ENCODE peak calls at places on chromosomes 3 and 15, in six cellular contexts. One of them, this sample, is unnamed.

GRCh38 chr15:60751985-60752952 is 273.3 kb upstream of the ICE2 start:
- DNase-seq in endothelial cell: peak; percentile 5
- DNase-seq in GM10248: no peak
- DNase-seq in tibial nerve: no peak
- DNase-seq in activated CD8-positive, alpha-beta T cell treated with anti-CD3 and anti-CD28 coated beads for 36 hours: no peak
- DNase-seq in MCF 10A: no peak
- DNase-seq in this sample: no peak

GRCh38 chr15:78739206-78739605 is 72.1 kb downstream of the ADAMTS7 start:
- DNase-seq in endothelial cell: no peak
- DNase-seq in GM10248: no peak
- DNase-seq in activated CD8-positive, alpha-beta T cell treated with anti-CD3 and anti-CD28 coated beads for 36 hours: no peak
- DNase-seq in MCF 10A: no peak
- DNase-seq in tibial nerve: no peak
- DNase-seq in this sample: no peak

GRCh38 chr15:66864871-66865281 is 162.8 kb downstream of the SMAD6 start:
- DNase-seq in activated CD8-positive, alpha-beta T cell treated with anti-CD3 and anti-CD28 coated beads for 36 hours: no peak
- DNase-seq in tibial nerve: no peak
- DNase-seq in MCF 10A: no peak
- DNase-seq in GM10248: peak; percentile 6
- DNase-seq in endothelial cell: no peak
- DNase-seq in this sample: no peak

GRCh38 chr15:67433495-67434099 is 87.3 kb upstream of the C15orf61 start:
- DNase-seq in MCF 10A: peak; percentile 54
- DNase-seq in endothelial cell: peak; percentile 66
- DNase-seq in tibial nerve: peak; percentile 19
- DNase-seq in activated CD8-positive, alpha-beta T cell treated with anti-CD3 and anti-CD28 coated beads for 36 hours: peak; percentile 49
- DNase-seq in GM10248: peak; percentile 52
- DNase-seq in this sample: no peak

GRCh38 chr3:11602886-11603285 is 40.8 kb downstream of the VGLL4 start:
- DNase-seq in endothelial cell: no peak
- DNase-seq in tibial nerve: no peak
- DNase-seq in MCF 10A: no peak
- DNase-seq in GM10248: no peak
- DNase-seq in activated CD8-positive, alpha-beta T cell treated with anti-CD3 and anti-CD28 coated beads for 36 hours: no peak
- DNase-seq in this sample: no peak

GRCh38 chr15:45529613-45530012 is 7.1 kb upstream of the SLC30A4 start:
- DNase-seq in tibial nerve: no peak
- DNase-seq in GM10248: no peak
- DNase-seq in activated CD8-positive, alpha-beta T cell treated with anti-CD3 and anti-CD28 coated beads for 36 hours: no peak
- DNase-seq in endothelial cell: no peak
- DNase-seq in MCF 10A: no peak
- DNase-seq in this sample: no peak

GRCh38 chr15:60390931-60391501 is 6.8 kb downstream of the ANXA2 start:
- DNase-seq in activated CD8-positive, alpha-beta T cell treated with anti-CD3 and anti-CD28 coated beads for 36 hours: no peak
- DNase-seq in GM10248: no peak
- DNase-seq in MCF 10A: peak; percentile 98
- DNase-seq in tibial nerve: no peak
- DNase-seq in endothelial cell: no peak
- DNase-seq in this sample: no peak

GRCh38 chr15:66085128-66085527 is 168.4 kb downstream of the MEGF11 start:
- DNase-seq in tibial nerve: no peak
- DNase-seq in activated CD8-positive, alpha-beta T cell treated with anti-CD3 and anti-CD28 coated beads for 36 hours: peak; percentile 51
- DNase-seq in GM10248: no peak
- DNase-seq in endothelial cell: peak; percentile 46
- DNase-seq in MCF 10A: peak; percentile 18
- DNase-seq in this sample: no peak

GRCh38 chr15:36175181-36175750 is 404.2 kb upstream of the CDIN1 start:
- DNase-seq in GM10248: no peak
- DNase-seq in tibial nerve: no peak
- DNase-seq in MCF 10A: no peak
- DNase-seq in activated CD8-positive, alpha-beta T cell treated with anti-CD3 and anti-CD28 coated beads for 36 hours: no peak
- DNase-seq in endothelial cell: no peak
- DNase-seq in this sample: no peak

GRCh38 chr3:69012836-69013255 is 638 bp downstream of the EOGT start:
- DNase-seq in endothelial cell: peak; percentile 59
- DNase-seq in tibial nerve: no peak
- DNase-seq in GM10248: peak; percentile 72
- DNase-seq in MCF 10A: peak; percentile 47
- DNase-seq in activated CD8-positive, alpha-beta T cell treated with anti-CD3 and anti-CD28 coated beads for 36 hours: peak; percentile 29
- DNase-seq in this sample: no peak

GRCh38 chr3:9500108-9501050 is 53.2 kb downstream of the LHFPL4 start:
- DNase-seq in GM10248: peak; percentile 82
- DNase-seq in endothelial cell: peak; percentile 96
- DNase-seq in tibial nerve: no peak
- DNase-seq in activated CD8-positive, alpha-beta T cell treated with anti-CD3 and anti-CD28 coated beads for 36 hours: peak; percentile 83
- DNase-seq in MCF 10A: peak; percentile 61
- DNase-seq in this sample: no peak

GRCh38 chr15:63504247-63504978 is at the start of gene USP3:
- DNase-seq in endothelial cell: peak; percentile 96
- DNase-seq in MCF 10A: peak; percentile 93
- DNase-seq in tibial nerve: peak; percentile 87
- DNase-seq in GM10248: peak; percentile 91
- DNase-seq in activated CD8-positive, alpha-beta T cell treated with anti-CD3 and anti-CD28 coated beads for 36 hours: peak; percentile 93
- DNase-seq in this sample: peak; percentile 75

GRCh38 chr15:38476120-38476519 is 22.2 kb downstream of the FAM98B start:
- DNase-seq in activated CD8-positive, alpha-beta T cell treated with anti-CD3 and anti-CD28 coated beads for 36 hours: no peak
- DNase-seq in endothelial cell: no peak
- DNase-seq in GM10248: no peak
- DNase-seq in MCF 10A: no peak
- DNase-seq in tibial nerve: no peak
- DNase-seq in this sample: no peak

GRCh38 chr3:56825579-56826438 is 24.1 kb upstream of the ARHGEF3 start:
- DNase-seq in tibial nerve: no peak
- DNase-seq in endothelial cell: no peak
- DNase-seq in GM10248: no peak
- DNase-seq in MCF 10A: no peak
- DNase-seq in activated CD8-positive, alpha-beta T cell treated with anti-CD3 and anti-CD28 coated beads for 36 hours: no peak
- DNase-seq in this sample: no peak

GRCh38 chr3:65551945-65552344 is 486.8 kb downstream of the MAGI1 start:
- DNase-seq in GM10248: no peak
- DNase-seq in tibial nerve: no peak
- DNase-seq in MCF 10A: no peak
- DNase-seq in endothelial cell: no peak
- DNase-seq in activated CD8-positive, alpha-beta T cell treated with anti-CD3 and anti-CD28 coated beads for 36 hours: no peak
- DNase-seq in this sample: no peak

GRCh38 chr15:78216276-78217229 is 17.8 kb downstream of the ACSBG1 start:
- DNase-seq in endothelial cell: no peak
- DNase-seq in MCF 10A: peak; percentile 99
- DNase-seq in GM10248: no peak
- DNase-seq in activated CD8-positive, alpha-beta T cell treated with anti-CD3 and anti-CD28 coated beads for 36 hours: no peak
- DNase-seq in tibial nerve: no peak
- DNase-seq in this sample: no peak

GRCh38 chr3:31880020-31880419 is 101.0 kb downstream of the OSBPL10 start:
- DNase-seq in activated CD8-positive, alpha-beta T cell treated with anti-CD3 and anti-CD28 coated beads for 36 hours: no peak
- DNase-seq in GM10248: no peak
- DNase-seq in MCF 10A: peak; percentile 95
- DNase-seq in tibial nerve: no peak
- DNase-seq in endothelial cell: no peak
- DNase-seq in this sample: no peak

GRCh38 chr15:74817370-74817737 is 4.7 kb downstream of the LMAN1L start:
- DNase-seq in endothelial cell: peak; percentile 26
- DNase-seq in MCF 10A: peak; percentile 70
- DNase-seq in GM10248: no peak
- DNase-seq in activated CD8-positive, alpha-beta T cell treated with anti-CD3 and anti-CD28 coated beads for 36 hours: no peak
- DNase-seq in tibial nerve: no peak
- DNase-seq in this sample: no peak

GRCh38 chr3:46481636-46482035 is 16.1 kb upstream of the RTP3 start:
- DNase-seq in GM10248: no peak
- DNase-seq in endothelial cell: no peak
- DNase-seq in tibial nerve: no peak
- DNase-seq in MCF 10A: no peak
- DNase-seq in activated CD8-positive, alpha-beta T cell treated with anti-CD3 and anti-CD28 coated beads for 36 hours: no peak
- DNase-seq in this sample: no peak

GRCh38 chr3:135084976-135085375 is 289.9 kb downstream of the EPHB1 start:
- DNase-seq in GM10248: no peak
- DNase-seq in endothelial cell: no peak
- DNase-seq in MCF 10A: no peak
- DNase-seq in tibial nerve: no peak
- DNase-seq in activated CD8-positive, alpha-beta T cell treated with anti-CD3 and anti-CD28 coated beads for 36 hours: no peak
- DNase-seq in this sample: no peak

GRCh38 chr3:119627461-119627860 is 29.8 kb downstream of the PLA1A start:
- DNase-seq in MCF 10A: no peak
- DNase-seq in activated CD8-positive, alpha-beta T cell treated with anti-CD3 and anti-CD28 coated beads for 36 hours: peak; percentile 42
- DNase-seq in tibial nerve: no peak
- DNase-seq in GM10248: peak; percentile 39
- DNase-seq in endothelial cell: no peak
- DNase-seq in this sample: no peak

GRCh38 chr3:111956449-111956848 is 22.4 kb upstream of the ABHD10 start:
- DNase-seq in GM10248: no peak
- DNase-seq in endothelial cell: no peak
- DNase-seq in tibial nerve: no peak
- DNase-seq in MCF 10A: no peak
- DNase-seq in activated CD8-positive, alpha-beta T cell treated with anti-CD3 and anti-CD28 coated beads for 36 hours: no peak
- DNase-seq in this sample: no peak

GRCh38 chr3:111955876-111956275 is 22.9 kb upstream of the ABHD10 start:
- DNase-seq in activated CD8-positive, alpha-beta T cell treated with anti-CD3 and anti-CD28 coated beads for 36 hours: no peak
- DNase-seq in tibial nerve: no peak
- DNase-seq in GM10248: no peak
- DNase-seq in endothelial cell: no peak
- DNase-seq in MCF 10A: no peak
- DNase-seq in this sample: no peak

GRCh38 chr3:111954228-111954990 is 24.4 kb upstream of the ABHD10 start:
- DNase-seq in activated CD8-positive, alpha-beta T cell treated with anti-CD3 and anti-CD28 coated beads for 36 hours: no peak
- DNase-seq in tibial nerve: no peak
- DNase-seq in endothelial cell: no peak
- DNase-seq in MCF 10A: no peak
- DNase-seq in GM10248: no peak
- DNase-seq in this sample: no peak

GRCh38 chr3:111952866-111953450 is 25.9 kb upstream of the ABHD10 start:
- DNase-seq in GM10248: no peak
- DNase-seq in MCF 10A: no peak
- DNase-seq in tibial nerve: no peak
- DNase-seq in endothelial cell: no peak
- DNase-seq in activated CD8-positive, alpha-beta T cell treated with anti-CD3 and anti-CD28 coated beads for 36 hours: no peak
- DNase-seq in this sample: no peak

GRCh38 chr3:111956995-111957736 is 21.7 kb upstream of the ABHD10 start:
- DNase-seq in GM10248: no peak
- DNase-seq in endothelial cell: no peak
- DNase-seq in MCF 10A: no peak
- DNase-seq in activated CD8-positive, alpha-beta T cell treated with anti-CD3 and anti-CD28 coated beads for 36 hours: no peak
- DNase-seq in tibial nerve: no peak
- DNase-seq in this sample: no peak
- TF ChIP-seq CTCF in GM10248: no peak
- TF ChIP-seq CTCF in endothelial cell: no peak
- TF ChIP-seq CTCF in MCF 10A: no peak
- TF ChIP-seq CTCF in activated CD8-positive, alpha-beta T cell treated with anti-CD3 and anti-CD28 coated beads for 36 hours: no peak
- TF ChIP-seq CTCF in tibial nerve: no peak
- TF ChIP-seq CTCF in this sample: no peak

DNA sequence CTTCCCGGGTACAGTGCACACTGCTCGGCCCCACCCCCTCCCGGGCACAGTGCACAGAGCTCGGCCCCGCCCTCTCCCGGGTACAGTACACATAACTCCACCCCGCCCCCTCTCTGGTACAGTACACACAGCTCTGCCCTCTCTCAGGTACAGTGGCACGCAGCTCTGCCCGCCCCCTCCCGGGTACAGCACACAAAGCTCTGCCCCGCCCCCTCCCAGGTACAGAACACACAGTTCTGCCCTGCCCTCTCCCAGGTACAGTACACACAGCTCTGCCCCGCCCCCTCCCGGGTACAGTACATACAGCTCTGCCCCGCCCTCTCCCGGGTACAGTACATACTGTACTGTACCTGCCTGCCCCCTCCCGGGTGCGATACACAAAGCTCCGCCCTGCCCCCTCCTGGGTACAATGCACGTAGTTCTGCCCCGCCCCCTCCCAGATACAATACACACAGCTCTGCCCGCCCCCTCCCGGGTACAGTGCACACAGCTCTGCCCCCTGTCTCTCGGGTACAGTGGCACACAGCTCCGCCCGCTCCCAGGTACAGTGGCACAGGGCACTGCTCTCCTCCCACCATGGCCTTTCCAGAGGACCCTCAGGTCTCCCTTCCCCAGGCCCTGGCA is 16.4 kb upstream of the PRR20G start:
- DNase-seq in GM10248: no peak
- DNase-seq in MCF 10A: peak; percentile 96
- DNase-seq in activated CD8-positive, alpha-beta T cell treated with anti-CD3 and anti-CD28 coated beads for 36 hours: no peak
- DNase-seq in endothelial cell: no peak
- DNase-seq in tibial nerve: no peak
- DNase-seq in this sample: no peak
- TF ChIP-seq CTCF in GM10248: no peak
- TF ChIP-seq CTCF in MCF 10A: peak; percentile 41
- TF ChIP-seq CTCF in activated CD8-positive, alpha-beta T cell treated with anti-CD3 and anti-CD28 coated beads for 36 hours: no peak
- TF ChIP-seq CTCF in endothelial cell: no peak
- TF ChIP-seq CTCF in tibial nerve: no peak
- TF ChIP-seq CTCF in this sample: no peak

DNA sequence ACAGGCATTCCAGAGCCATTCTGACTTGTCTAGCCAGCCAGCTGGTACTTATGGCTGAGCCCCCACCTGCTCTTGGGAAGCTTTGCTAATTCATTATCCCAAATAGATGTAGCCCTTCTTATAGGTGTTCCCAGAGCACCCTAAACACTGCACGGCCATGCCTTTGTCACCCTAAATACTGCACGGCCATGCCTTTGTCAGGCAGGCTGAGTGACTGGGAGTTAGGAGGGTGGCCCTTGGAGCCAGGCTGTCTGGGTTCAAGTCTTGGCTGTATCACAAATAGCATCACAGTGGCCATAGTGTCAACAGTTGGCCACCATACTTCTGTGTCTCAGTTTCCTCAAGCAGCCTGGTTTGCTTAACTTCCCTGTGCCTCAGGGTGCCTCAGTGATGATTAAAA is 292.3 kb downstream of the ADAMTS17 start:
- DNase-seq in MCF 10A: no peak
- DNase-seq in tibial nerve: no peak
- DNase-seq in endothelial cell: no peak
- DNase-seq in GM10248: no peak
- DNase-seq in activated CD8-positive, alpha-beta T cell treated with anti-CD3 and anti-CD28 coated beads for 36 hours: no peak
- DNase-seq in this sample: no peak
- TF ChIP-seq CTCF in MCF 10A: no peak
- TF ChIP-seq CTCF in tibial nerve: no peak
- TF ChIP-seq CTCF in endothelial cell: no peak
- TF ChIP-seq CTCF in GM10248: no peak
- TF ChIP-seq CTCF in activated CD8-positive, alpha-beta T cell treated with anti-CD3 and anti-CD28 coated beads for 36 hours: no peak
- TF ChIP-seq CTCF in this sample: no peak

DNA sequence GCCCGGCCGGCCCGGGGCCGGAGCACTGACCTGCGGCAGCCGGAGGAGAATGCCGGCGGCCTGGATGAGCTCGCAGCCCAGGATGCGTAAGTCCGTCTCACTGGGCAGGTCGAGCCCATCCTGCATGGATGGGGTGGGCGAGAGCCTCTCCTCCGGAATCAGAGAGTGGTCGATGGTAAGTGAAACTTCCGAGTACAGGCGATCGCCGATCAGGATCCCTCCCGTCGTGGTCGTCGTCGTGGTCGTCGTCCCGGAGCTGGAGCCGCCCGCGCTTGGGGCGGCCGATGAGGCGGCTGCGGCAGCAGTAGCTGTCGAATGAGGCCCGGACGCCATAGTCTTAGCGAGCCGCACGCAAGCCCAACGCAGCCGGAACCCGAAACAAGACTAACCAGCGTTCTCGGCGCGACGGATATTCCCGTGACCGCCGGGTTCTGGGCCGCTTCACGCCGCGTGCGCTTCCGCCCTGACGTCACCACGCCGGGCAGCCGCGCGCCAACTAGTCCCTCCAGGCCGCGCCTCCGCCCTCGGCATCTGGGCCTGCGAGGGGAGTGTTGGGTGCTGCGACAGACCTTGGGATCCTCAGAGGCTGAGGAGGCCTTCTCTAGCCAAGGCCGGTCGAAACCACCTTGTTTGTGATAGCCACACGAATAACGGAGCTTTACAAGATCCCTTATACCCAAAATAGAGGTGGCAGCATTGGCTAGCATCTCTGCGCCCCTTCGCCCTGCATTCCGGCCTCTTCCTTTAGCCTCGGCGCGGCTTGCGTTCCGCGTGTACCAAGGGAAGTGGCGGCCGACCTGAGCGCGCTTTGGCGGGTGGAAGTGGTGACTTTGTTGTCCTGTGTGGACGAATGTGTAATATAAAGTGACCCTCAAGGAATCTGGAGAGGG is at the start of gene CCNL1:
- DNase-seq in activated CD8-positive, alpha-beta T cell treated with anti-CD3 and anti-CD28 coated beads for 36 hours: peak; percentile 96
- DNase-seq in endothelial cell: peak; percentile 93
- DNase-seq in GM10248: peak; percentile 92
- DNase-seq in MCF 10A: peak; percentile 97
- DNase-seq in tibial nerve: peak; percentile 95
- DNase-seq in this sample: peak; percentile 83
- TF ChIP-seq CTCF in activated CD8-positive, alpha-beta T cell treated with anti-CD3 and anti-CD28 coated beads for 36 hours: no peak
- TF ChIP-seq CTCF in endothelial cell: no peak
- TF ChIP-seq CTCF in GM10248: no peak
- TF ChIP-seq CTCF in MCF 10A: no peak
- TF ChIP-seq CTCF in tibial nerve: no peak
- TF ChIP-seq CTCF in this sample: no peak

This sample was measured in omental fat pad.